ENCODE peak calls at places on chromosomes 2 and 18, in four cellular contexts. S is mesendoderm, K is H1, X is IMR-90. M is an unnamed sample.

GRCh38 chr2:64645014-64645418 is 8.7 kb downstream of the SERTAD2 start:
- DNase-seq in K (no peak), X (peak; percentile 68), S (peak; percentile 96), M (peak; percentile 91)

GRCh38 chr2:55804535-55804934 is 110.9 kb upstream of the PNPT1 start:
- DNase-seq in X (no peak), K (no peak), S (no peak), M (no peak)

GRCh38 chr2:132400169-132400900 is 16.3 kb upstream of the GPR39 start:
- DNase-seq in S (no peak), K (no peak), X (peak; percentile 71), M (no peak)

GRCh38 chr2:234451852-234452625 is 44.8 kb downstream of the ARL4C start:
- DNase-seq in K (no peak), S (no peak), X (peak; percentile 98), M (no peak)

GRCh38 chr2:106119074-106119473 is 75.0 kb downstream of the UXS1 start:
- DNase-seq in K (no peak), S (no peak), X (no peak), M (no peak)

GRCh38 chr2:44245068-44245861 is 30.0 kb upstream of the SLC3A1 start:
- DNase-seq in K (no peak), S (no peak), X (no peak), M (no peak)

GRCh38 chr18:22040527-22040926 is 128.9 kb upstream of the GATA6 start:
- DNase-seq in S (no peak), K (no peak), X (no peak), M (no peak)

GRCh38 chr2:98356729-98357128 is 10.5 kb downstream of the CNGA3 start:
- DNase-seq in K (no peak), S (no peak), X (no peak), M (no peak)

GRCh38 chr2:119292226-119292625 is 68.6 kb downstream of the STEAP3 start:
- DNase-seq in X (peak; percentile 15), K (no peak), S (no peak), M (no peak)

GRCh38 chr2:134738150-134738865 is 19.5 kb upstream of the TMEM163 start:
- DNase-seq in X (no peak), K (no peak), S (no peak), M (no peak)

GRCh38 chr2:188523901-188524300 is 232.2 kb downstream of the GULP1 start:
- DNase-seq in K (no peak), X (peak; percentile 28), S (no peak), M (no peak)

GRCh38 chr2:230205721-230206120 is 14.1 kb downstream of the SP110 start:
- DNase-seq in K (no peak), X (no peak), S (no peak), M (no peak)

GRCh38 chr2:38095996-38096861 is 20.3 kb upstream of the CYP1B1 start:
- DNase-seq in S (peak; percentile 97), X (peak; percentile 58), K (no peak), M (no peak)

GRCh38 chr2:58107803-58108710 is 61.5 kb downstream of the VRK2 start:
- DNase-seq in X (peak; percentile 97), S (no peak), K (no peak), M (no peak)

GRCh38 chr18:78303519-78303918 is 676.1 kb upstream of the SALL3 start:
- DNase-seq in X (no peak), K (no peak), S (no peak), M (no peak)

GRCh38 chr2:70536517-70537060 is 17.0 kb downstream of the TGFA start:
- DNase-seq in X (no peak), S (no peak), K (no peak), M (no peak)

GRCh38 chr2:8019934-8020333 is 661.9 kb upstream of the ID2 start:
- DNase-seq in S (no peak), K (no peak), X (no peak), M (no peak)

GRCh38 chr18:45664824-45665763 is 49.8 kb downstream of the SLC14A2 start:
- DNase-seq in X (peak; percentile 68), K (peak; percentile 27), S (peak; percentile 77), M (peak; percentile 62)

GRCh38 chr2:133342283-133342895 is 225.9 kb downstream of the NCKAP5 start:
- DNase-seq in K (no peak), S (no peak), X (no peak), M (no peak)

GRCh38 chr2:75465317-75465998 is 95.3 kb downstream of the EVA1A start:
- DNase-seq in S (peak; percentile 26), K (no peak), X (peak; percentile 55), M (no peak)

GRCh38 chr2:24203787-24204150 is 28.9 kb downstream of the FAM228A start:
- DNase-seq in K (no peak), X (no peak), S (no peak), M (no peak)

GRCh38 chr2:148524519-148524919 is 120.0 kb upstream of the EPC2 start:
- DNase-seq in S (no peak), K (no peak), X (no peak), M (no peak)

GRCh38 chr18:75638223-75638596 is 210.7 kb upstream of the SMIM21 start:
- DNase-seq in S (peak; percentile 29), X (peak; percentile 80), K (no peak), M (no peak)

GRCh38 chr18:79510046-79510685 is 114.4 kb downstream of the NFATC1 start:
- DNase-seq in K (no peak), X (no peak), S (no peak), M (no peak)

GRCh38 chr18:40690062-40690461 is 1265.0 kb upstream of the PIK3C3 start:
- DNase-seq in K (no peak), S (no peak), X (no peak), M (no peak)

GRCh38 chr2:8654041-8654440 is 27.8 kb upstream of the ID2 start:
- DNase-seq in X (no peak), K (no peak), S (no peak), M (no peak)

GRCh38 chr2:151051584-151052220 is 210.0 kb downstream of the RBM43 start:
- DNase-seq in K (no peak), S (peak; percentile 37), X (peak; percentile 67), M (no peak)

GRCh38 chr2:237774811-237775553 is 23.6 kb upstream of the RBM44 start:
- DNase-seq in S (peak; percentile 75), X (peak; percentile 50), K (peak; percentile 7), M (peak; percentile 70)

GRCh38 chr18:26227051-26227672 is 917 bp downstream of the TAF4B start:
- DNase-seq in K (no peak), X (no peak), S (peak; percentile 72), M (peak; percentile 37)

GRCh38 chr2:125644257-125644656 is 1011.7 kb upstream of the GYPC start:
- DNase-seq in K (no peak), X (no peak), S (no peak), M (no peak)

GRCh38 chr2:180056367-180057118 is 49.4 kb upstream of the CWC22 start:
- DNase-seq in X (no peak), S (peak; percentile 89), K (peak; percentile 70), M (peak; percentile 76)

GRCh38 chr2:199312931-199313330 is 144.8 kb downstream of the SATB2 start:
- DNase-seq in K (no peak), X (no peak), S (no peak), M (no peak)

GRCh38 chr2:6864938-6865345 is 765 bp downstream of the CMPK2 start:
- DNase-seq in X (no peak), K (no peak), S (peak; percentile 4), M (peak; percentile 41)

GRCh38 chr2:54906711-54907110 is 143.5 kb downstream of the RTN4 start:
- DNase-seq in X (no peak), K (no peak), S (peak; percentile 67), M (no peak)

GRCh38 chr18:50441518-50441917 is 66.7 kb downstream of the SKA1 start:
- DNase-seq in K (no peak), X (no peak), S (no peak), M (no peak)

GRCh38 chr2:26621469-26622199 is 19.5 kb downstream of the CIB4 start:
- DNase-seq in S (no peak), K (no peak), X (peak; percentile 22), M (no peak)

GRCh38 chr2:208671312-208671711 is 264.7 kb downstream of the PTH2R start:
- DNase-seq in K (no peak), S (no peak), X (no peak), M (no peak)

GRCh38 chr18:45291616-45292612 is 323.4 kb upstream of the SLC14A2 start:
- DNase-seq in K (no peak), S (peak; percentile 56), X (no peak), M (no peak)

GRCh38 chr2:191453756-191454155 is 208.6 kb downstream of the MYO1B start:
- DNase-seq in S (no peak), X (no peak), K (no peak), M (no peak)

GRCh38 chr18:12862467-12862866 is 21.6 kb downstream of the PTPN2 start:
- DNase-seq in S (peak; percentile 98), X (no peak), K (peak; percentile 82), M (peak; percentile 95)
- H3K27ac ChIP-seq in S (no peak overlapping the region), X (no peak overlapping the region), K (no peak overlapping the region), M (peak overlapping the region; percentile 18)

GRCh38 chr2:140680862-140681261 is 1450.0 kb downstream of the LRP1B start:
- DNase-seq in X (no peak), K (no peak), S (no peak), M (no peak)
- H3K56ac ChIP-seq in X (no peak overlapping the region), K (no peak overlapping the region), S (no peak overlapping the region), M (no peak overlapping the region)

GRCh38 chr2:85983766-85984165 is 95.0 kb upstream of the ST3GAL5 start:
- DNase-seq in K (no peak), S (no peak), X (no peak), M (peak; percentile 4)

GRCh38 chr2:85981579-85982247 is 92.9 kb upstream of the ST3GAL5 start:
- DNase-seq in K (no peak), X (no peak), S (no peak), M (peak; percentile 14)

GRCh38 chr2:85976106-85976920 is 87.5 kb upstream of the ST3GAL5 start:
- DNase-seq in S (no peak), K (no peak), X (no peak), M (no peak)

GRCh38 chr2:85975581-85975980 is 86.8 kb upstream of the ST3GAL5 start:
- DNase-seq in K (no peak), S (no peak), X (no peak), M (no peak)

GRCh38 chr2:85978883-85979780 is 90.3 kb upstream of the ST3GAL5 start:
- DNase-seq in K (no peak), S (no peak), X (no peak), M (no peak)
- H3K27ac ChIP-seq in K (no peak overlapping the region), S (no peak overlapping the region), X (no peak overlapping the region), M (no peak overlapping the region)

DNA sequence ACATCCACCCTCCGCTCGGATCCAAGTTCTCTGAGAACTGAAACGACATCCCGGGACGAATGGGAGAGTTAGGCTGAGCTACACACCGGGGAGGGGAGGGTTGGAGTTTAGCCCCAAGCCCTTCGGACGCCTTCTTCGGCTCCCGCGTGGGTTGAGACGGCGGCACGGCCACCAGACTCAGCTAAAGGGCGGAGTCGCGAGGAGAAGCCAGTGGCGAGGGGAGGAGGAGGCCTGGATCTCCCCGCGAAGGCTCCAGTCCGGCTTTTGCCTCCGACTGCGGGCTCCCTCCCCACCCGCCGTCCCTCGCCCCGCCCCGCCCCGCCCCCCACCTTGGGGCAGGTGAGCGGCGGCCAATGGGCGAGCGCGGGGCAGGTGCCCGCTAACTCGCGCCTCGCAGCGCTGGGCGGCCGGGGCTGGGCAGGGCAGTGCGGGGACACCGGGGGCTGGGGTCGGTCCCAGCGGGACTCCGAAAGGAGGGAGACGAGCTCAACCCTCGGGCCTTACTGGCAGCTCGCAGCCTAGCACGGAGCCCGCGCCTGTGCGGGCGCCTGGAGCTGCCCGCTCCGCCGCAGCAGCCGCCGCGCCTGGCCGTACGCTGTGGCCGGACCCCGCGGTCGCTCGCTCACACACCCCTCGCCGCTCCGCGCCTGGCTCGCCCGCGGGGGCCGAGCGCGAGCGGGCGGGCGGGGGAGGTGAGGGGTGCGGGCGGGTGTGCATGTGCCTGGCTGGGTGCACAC is at the start of gene EMX1:
- DNase-seq in K (no peak), X (no peak), S (peak; percentile 93), M (peak; percentile 93)
- H3K56ac ChIP-seq in K (peak within 1 kb of the TSS; percentile 17), X (no peak within 1 kb of the TSS), S (peak within 1 kb of the TSS; percentile 92), M (no peak within 1 kb of the TSS)

M was measured in H9.